ENCODE peak calls at places on chromosomes 6 and 20, in seven cellular contexts. One of them, this sample, is unnamed.

GRCh38 chr6:40701352-40702007 is 114.3 kb upstream of the LRFN2 start:
- DNase-seq in right atrium auricular region: no peak
- DNase-seq in ureter: no peak
- DNase-seq in LHCN-M2: no peak
- DNase-seq in Right ventricle myocardium inferior: no peak
- DNase-seq in breast epithelium: no peak
- DNase-seq in lower leg skin: no peak
- DNase-seq in this sample: no peak

GRCh38 chr20:59342017-59342957 is 41.9 kb downstream of the EDN3 start:
- DNase-seq in ureter: no peak
- DNase-seq in LHCN-M2: no peak
- DNase-seq in lower leg skin: no peak
- DNase-seq in Right ventricle myocardium inferior: no peak
- DNase-seq in right atrium auricular region: no peak
- DNase-seq in breast epithelium: no peak
- DNase-seq in this sample: no peak

GRCh38 chr6:63819831-63820230 is 184.2 kb downstream of the PHF3 start:
- DNase-seq in Right ventricle myocardium inferior: no peak
- DNase-seq in lower leg skin: no peak
- DNase-seq in right atrium auricular region: no peak
- DNase-seq in LHCN-M2: no peak
- DNase-seq in breast epithelium: no peak
- DNase-seq in ureter: no peak
- DNase-seq in this sample: no peak

GRCh38 chr20:53769041-53769440 is 175.4 kb upstream of the ZNF217 start:
- DNase-seq in breast epithelium: no peak
- DNase-seq in ureter: no peak
- DNase-seq in Right ventricle myocardium inferior: no peak
- DNase-seq in right atrium auricular region: no peak
- DNase-seq in LHCN-M2: peak; percentile 30
- DNase-seq in lower leg skin: no peak
- DNase-seq in this sample: no peak

GRCh38 chr6:72218125-72218524 is 331.8 kb downstream of the RIMS1 start:
- DNase-seq in ureter: no peak
- DNase-seq in right atrium auricular region: no peak
- DNase-seq in breast epithelium: no peak
- DNase-seq in LHCN-M2: peak; percentile 44
- DNase-seq in lower leg skin: no peak
- DNase-seq in Right ventricle myocardium inferior: no peak
- DNase-seq in this sample: peak; percentile 76

GRCh38 chr6:14476793-14477531 is 359.4 kb downstream of the CD83 start:
- DNase-seq in breast epithelium: no peak
- DNase-seq in Right ventricle myocardium inferior: no peak
- DNase-seq in lower leg skin: peak; percentile 43
- DNase-seq in LHCN-M2: peak; percentile 48
- DNase-seq in ureter: peak; percentile 79
- DNase-seq in right atrium auricular region: no peak
- DNase-seq in this sample: no peak

GRCh38 chr6:24932832-24933231 is 2.9 kb downstream of the RIPOR2 start:
- DNase-seq in Right ventricle myocardium inferior: no peak
- DNase-seq in LHCN-M2: no peak
- DNase-seq in ureter: no peak
- DNase-seq in right atrium auricular region: no peak
- DNase-seq in breast epithelium: no peak
- DNase-seq in lower leg skin: no peak
- DNase-seq in this sample: peak; percentile 61

GRCh38 chr6:35496851-35497570 is at the start of gene TEAD3:
- DNase-seq in breast epithelium: peak; percentile 72
- DNase-seq in lower leg skin: peak; percentile 31
- DNase-seq in ureter: peak; percentile 82
- DNase-seq in LHCN-M2: peak; percentile 75
- DNase-seq in Right ventricle myocardium inferior: peak; percentile 84
- DNase-seq in right atrium auricular region: no peak
- DNase-seq in this sample: peak; percentile 37

GRCh38 chr20:49775229-49775693 is 37.4 kb upstream of the SLC9A8 start:
- DNase-seq in LHCN-M2: peak; percentile 98
- DNase-seq in ureter: no peak
- DNase-seq in lower leg skin: peak; percentile 22
- DNase-seq in Right ventricle myocardium inferior: no peak
- DNase-seq in right atrium auricular region: peak; percentile 74
- DNase-seq in breast epithelium: no peak
- DNase-seq in this sample: no peak

GRCh38 chr6:167968091-167968490 is 29.4 kb upstream of the KIF25 start:
- DNase-seq in ureter: no peak
- DNase-seq in lower leg skin: no peak
- DNase-seq in Right ventricle myocardium inferior: no peak
- DNase-seq in breast epithelium: no peak
- DNase-seq in right atrium auricular region: no peak
- DNase-seq in LHCN-M2: peak; percentile 14
- DNase-seq in this sample: peak; percentile 55

GRCh38 chr6:44805239-44805849 is 417.8 kb downstream of the CDC5L start:
- DNase-seq in lower leg skin: no peak
- DNase-seq in Right ventricle myocardium inferior: no peak
- DNase-seq in LHCN-M2: no peak
- DNase-seq in ureter: no peak
- DNase-seq in breast epithelium: no peak
- DNase-seq in right atrium auricular region: no peak
- DNase-seq in this sample: no peak

GRCh38 chr6:128491041-128491642 is 29.3 kb downstream of the PTPRK start:
- DNase-seq in Right ventricle myocardium inferior: no peak
- DNase-seq in right atrium auricular region: no peak
- DNase-seq in lower leg skin: no peak
- DNase-seq in ureter: no peak
- DNase-seq in LHCN-M2: peak; percentile 50
- DNase-seq in breast epithelium: no peak
- DNase-seq in this sample: no peak

GRCh38 chr6:19478992-19479391 is 358.2 kb upstream of the ID4 start:
- DNase-seq in Right ventricle myocardium inferior: no peak
- DNase-seq in breast epithelium: no peak
- DNase-seq in lower leg skin: no peak
- DNase-seq in LHCN-M2: no peak
- DNase-seq in ureter: no peak
- DNase-seq in right atrium auricular region: no peak
- DNase-seq in this sample: no peak

GRCh38 chr6:82331031-82331773 is 32.4 kb upstream of the TPBG start:
- DNase-seq in breast epithelium: no peak
- DNase-seq in Right ventricle myocardium inferior: no peak
- DNase-seq in right atrium auricular region: no peak
- DNase-seq in ureter: no peak
- DNase-seq in LHCN-M2: peak; percentile 3
- DNase-seq in lower leg skin: no peak
- DNase-seq in this sample: peak; percentile 8

GRCh38 chr6:165800337-165800736 is 137.3 kb upstream of the PDE10A start:
- DNase-seq in breast epithelium: no peak
- DNase-seq in LHCN-M2: peak; percentile 45
- DNase-seq in right atrium auricular region: no peak
- DNase-seq in lower leg skin: no peak
- DNase-seq in Right ventricle myocardium inferior: no peak
- DNase-seq in ureter: no peak
- DNase-seq in this sample: no peak

GRCh38 chr20:63693079-63693974 is 3.1 kb upstream of the TNFRSF6B start:
- DNase-seq in Right ventricle myocardium inferior: no peak
- DNase-seq in lower leg skin: no peak
- DNase-seq in right atrium auricular region: no peak
- DNase-seq in ureter: no peak
- DNase-seq in LHCN-M2: no peak
- DNase-seq in breast epithelium: no peak
- DNase-seq in this sample: no peak

GRCh38 chr6:28525496-28526039 is at the start of gene GPX5:
- DNase-seq in ureter: no peak
- DNase-seq in breast epithelium: no peak
- DNase-seq in Right ventricle myocardium inferior: no peak
- DNase-seq in LHCN-M2: no peak
- DNase-seq in lower leg skin: no peak
- DNase-seq in right atrium auricular region: no peak
- DNase-seq in this sample: no peak

GRCh38 chr20:54345301-54345724 is 130.1 kb upstream of the DOK5 start:
- DNase-seq in LHCN-M2: peak; percentile 83
- DNase-seq in ureter: no peak
- DNase-seq in right atrium auricular region: no peak
- DNase-seq in breast epithelium: no peak
- DNase-seq in Right ventricle myocardium inferior: no peak
- DNase-seq in lower leg skin: no peak
- DNase-seq in this sample: no peak

GRCh38 chr6:156348376-156348775 is 428.8 kb upstream of the ARID1B start:
- DNase-seq in right atrium auricular region: no peak
- DNase-seq in ureter: no peak
- DNase-seq in lower leg skin: peak; percentile 17
- DNase-seq in Right ventricle myocardium inferior: no peak
- DNase-seq in breast epithelium: no peak
- DNase-seq in LHCN-M2: no peak
- DNase-seq in this sample: no peak

GRCh38 chr6:12911387-12911960 is 194.9 kb downstream of the PHACTR1 start:
- DNase-seq in Right ventricle myocardium inferior: no peak
- DNase-seq in right atrium auricular region: no peak
- DNase-seq in ureter: no peak
- DNase-seq in LHCN-M2: peak; percentile 41
- DNase-seq in lower leg skin: no peak
- DNase-seq in breast epithelium: no peak
- DNase-seq in this sample: peak; percentile 58

GRCh38 chr6:39599341-39599740 is 125.9 kb downstream of the KIF6 start:
- DNase-seq in lower leg skin: no peak
- DNase-seq in Right ventricle myocardium inferior: no peak
- DNase-seq in ureter: no peak
- DNase-seq in LHCN-M2: no peak
- DNase-seq in right atrium auricular region: no peak
- DNase-seq in breast epithelium: no peak
- DNase-seq in this sample: no peak

GRCh38 chr6:84072452-84072997 is 39.0 kb downstream of the MRAP2 start:
- DNase-seq in ureter: no peak
- DNase-seq in breast epithelium: no peak
- DNase-seq in right atrium auricular region: no peak
- DNase-seq in lower leg skin: no peak
- DNase-seq in LHCN-M2: peak; percentile 23
- DNase-seq in Right ventricle myocardium inferior: no peak
- DNase-seq in this sample: no peak

GRCh38 chr20:21632654-21633053 is 72.8 kb upstream of the PAX1 start:
- DNase-seq in ureter: no peak
- DNase-seq in LHCN-M2: no peak
- DNase-seq in Right ventricle myocardium inferior: no peak
- DNase-seq in right atrium auricular region: no peak
- DNase-seq in lower leg skin: no peak
- DNase-seq in breast epithelium: no peak
- DNase-seq in this sample: no peak

GRCh38 chr6:138291849-138292181 is 73.5 kb upstream of the PBOV1 start:
- DNase-seq in Right ventricle myocardium inferior: no peak
- DNase-seq in right atrium auricular region: no peak
- DNase-seq in LHCN-M2: no peak
- DNase-seq in ureter: no peak
- DNase-seq in breast epithelium: no peak
- DNase-seq in lower leg skin: no peak
- DNase-seq in this sample: no peak

GRCh38 chr20:49579195-49579594 is 11.3 kb upstream of the PTGIS start:
- DNase-seq in lower leg skin: no peak
- DNase-seq in breast epithelium: no peak
- DNase-seq in ureter: no peak
- DNase-seq in right atrium auricular region: no peak
- DNase-seq in Right ventricle myocardium inferior: no peak
- DNase-seq in LHCN-M2: no peak
- DNase-seq in this sample: no peak

GRCh38 chr6:109922851-109923250 is 55.3 kb upstream of the GPR6 start:
- DNase-seq in Right ventricle myocardium inferior: no peak
- DNase-seq in ureter: no peak
- DNase-seq in right atrium auricular region: no peak
- DNase-seq in lower leg skin: no peak
- DNase-seq in LHCN-M2: no peak
- DNase-seq in breast epithelium: no peak
- DNase-seq in this sample: no peak

GRCh38 chr20:17538517-17539170 is 7.5 kb upstream of the BFSP1 start:
- DNase-seq in lower leg skin: no peak
- DNase-seq in breast epithelium: no peak
- DNase-seq in Right ventricle myocardium inferior: no peak
- DNase-seq in ureter: no peak
- DNase-seq in LHCN-M2: peak; percentile 74
- DNase-seq in right atrium auricular region: no peak
- DNase-seq in this sample: peak; percentile 42

GRCh38 chr6:163099621-163100171 is 314.8 kb upstream of the QKI start:
- DNase-seq in ureter: no peak
- DNase-seq in LHCN-M2: no peak
- DNase-seq in Right ventricle myocardium inferior: no peak
- DNase-seq in right atrium auricular region: no peak
- DNase-seq in breast epithelium: no peak
- DNase-seq in lower leg skin: no peak
- DNase-seq in this sample: no peak

GRCh38 chr20:46694484-46694883 is 5.2 kb upstream of the TP53RK start:
- DNase-seq in Right ventricle myocardium inferior: no peak
- DNase-seq in breast epithelium: no peak
- DNase-seq in LHCN-M2: peak; percentile 54
- DNase-seq in right atrium auricular region: no peak
- DNase-seq in ureter: no peak
- DNase-seq in lower leg skin: no peak
- DNase-seq in this sample: peak; percentile 85

GRCh38 chr6:101509556-101509955 is 116.0 kb downstream of the GRIK2 start:
- DNase-seq in right atrium auricular region: no peak
- DNase-seq in Right ventricle myocardium inferior: no peak
- DNase-seq in ureter: no peak
- DNase-seq in lower leg skin: no peak
- DNase-seq in breast epithelium: no peak
- DNase-seq in LHCN-M2: no peak
- DNase-seq in this sample: no peak

GRCh38 chr6:8628063-8628462 is 192.7 kb upstream of the SLC35B3 start:
- DNase-seq in lower leg skin: no peak
- DNase-seq in right atrium auricular region: no peak
- DNase-seq in ureter: no peak
- DNase-seq in LHCN-M2: no peak
- DNase-seq in Right ventricle myocardium inferior: no peak
- DNase-seq in breast epithelium: no peak
- DNase-seq in this sample: no peak

GRCh38 chr6:124255296-124255695 is 451.6 kb downstream of the NKAIN2 start:
- DNase-seq in breast epithelium: no peak
- DNase-seq in lower leg skin: no peak
- DNase-seq in LHCN-M2: no peak
- DNase-seq in Right ventricle myocardium inferior: no peak
- DNase-seq in right atrium auricular region: no peak
- DNase-seq in ureter: no peak
- DNase-seq in this sample: no peak

GRCh38 chr6:55886185-55886836 is 10.9 kb upstream of the BMP5 start:
- DNase-seq in Right ventricle myocardium inferior: no peak
- DNase-seq in lower leg skin: no peak
- DNase-seq in right atrium auricular region: no peak
- DNase-seq in ureter: no peak
- DNase-seq in LHCN-M2: peak; percentile 12
- DNase-seq in breast epithelium: no peak
- DNase-seq in this sample: peak; percentile 17

GRCh38 chr6:2828629-2829028 is 13.0 kb downstream of the SERPINB1 start:
- DNase-seq in right atrium auricular region: no peak
- DNase-seq in breast epithelium: no peak
- DNase-seq in ureter: no peak
- DNase-seq in lower leg skin: no peak
- DNase-seq in Right ventricle myocardium inferior: no peak
- DNase-seq in LHCN-M2: no peak
- DNase-seq in this sample: no peak

GRCh38 chr20:58447733-58448391 is 58.8 kb downstream of the VAPB start:
- DNase-seq in LHCN-M2: peak; percentile 55
- DNase-seq in lower leg skin: no peak
- DNase-seq in breast epithelium: no peak
- DNase-seq in ureter: no peak
- DNase-seq in Right ventricle myocardium inferior: no peak
- DNase-seq in right atrium auricular region: no peak
- DNase-seq in this sample: peak; percentile 72

GRCh38 chr20:15061955-15062354 is 724.5 kb upstream of the FLRT3 start:
- DNase-seq in breast epithelium: no peak
- DNase-seq in ureter: no peak
- DNase-seq in lower leg skin: no peak
- DNase-seq in Right ventricle myocardium inferior: peak; percentile 35
- DNase-seq in LHCN-M2: no peak
- DNase-seq in right atrium auricular region: no peak
- DNase-seq in this sample: no peak

GRCh38 chr20:53660947-53661381 is 67.3 kb upstream of the ZNF217 start:
- DNase-seq in right atrium auricular region: no peak
- DNase-seq in Right ventricle myocardium inferior: no peak
- DNase-seq in lower leg skin: no peak
- DNase-seq in LHCN-M2: no peak
- DNase-seq in ureter: no peak
- DNase-seq in breast epithelium: no peak
- DNase-seq in this sample: no peak

GRCh38 chr20:62136283-62137091 is 6.7 kb downstream of the PSMA7 start:
- DNase-seq in lower leg skin: no peak
- DNase-seq in LHCN-M2: peak; percentile 58
- DNase-seq in ureter: no peak
- DNase-seq in Right ventricle myocardium inferior: peak; percentile 83
- DNase-seq in breast epithelium: peak; percentile 63
- DNase-seq in right atrium auricular region: peak; percentile 79
- DNase-seq in this sample: peak; percentile 85